ENCODE peak calls at places on chromosomes 13 and 19, in ten cellular contexts. F, Q, R, J, U, K, Z, X, E and W are unnamed samples.

GRCh38 chr13:114131581-114132418 is 623 bp downstream of the RASA3 start:
- DNase-seq in F (no peak), Q (no peak), R (peak), J (no peak), U (no peak), K (no peak), Z (peak), X (no peak), E (no peak), W (peak)

GRCh38 chr13:91767681-91768080 is 369.3 kb downstream of the GPC5 start:
- DNase-seq in F (no peak), Q (no peak), R (no peak), J (no peak), U (no peak), K (no peak), Z (no peak), X (no peak), E (no peak), W (no peak)

GRCh38 chr19:38211206-38211605 is 12.8 kb downstream of the DPF1 start:
- DNase-seq in F (no peak), Q (no peak), R (no peak), J (no peak), U (no peak), K (peak), Z (no peak), X (no peak), E (no peak), W (no peak)

GRCh38 chr19:35673121-35673804 is 6.9 kb downstream of the UPK1A start:
- DNase-seq in F (no peak), Q (no peak), R (peak), J (peak), U (peak), K (peak), Z (peak), X (no peak), E (peak), W (peak)

GRCh38 chr19:13881692-13882418 is 4.9 kb downstream of the NANOS3 start:
- DNase-seq in F (no peak), Q (no peak), R (no peak), J (no peak), U (peak), K (no peak), Z (peak), X (no peak), E (no peak), W (peak)

GRCh38 chr13:30038884-30039283 is 188.5 kb upstream of the UBL3 start:
- DNase-seq in F (no peak), Q (peak), R (peak), J (no peak), U (peak), K (peak), Z (no peak), X (no peak), E (no peak), W (no peak)

GRCh38 chr19:7679017-7679720 is 1.5 kb upstream of the TRAPPC5 start:
- DNase-seq in F (no peak), Q (no peak), R (no peak), J (no peak), U (no peak), K (no peak), Z (peak), X (peak), E (no peak), W (peak)

GRCh38 chr13:107743100-107743499 is 472.2 kb downstream of the LIG4 start:
- DNase-seq in F (no peak), Q (no peak), R (peak), J (no peak), U (peak), K (no peak), Z (no peak), X (peak), E (no peak), W (no peak)

GRCh38 chr13:112713517-112714253 is 23.8 kb downstream of the ATP11A start:
- DNase-seq in F (no peak), Q (peak), R (no peak), J (no peak), U (no peak), K (no peak), Z (no peak), X (no peak), E (no peak), W (no peak)

GRCh38 chr13:93151277-93151676 is 75.3 kb upstream of the GPC6 start:
- DNase-seq in F (no peak), Q (no peak), R (peak), J (no peak), U (peak), K (no peak), Z (no peak), X (peak), E (peak), W (no peak)

GRCh38 chr13:58406545-58406944 is 775.0 kb downstream of the PCDH17 start:
- DNase-seq in F (no peak), Q (no peak), R (no peak), J (no peak), U (no peak), K (no peak), Z (no peak), X (no peak), E (no peak), W (no peak)

GRCh38 chr19:2081873-2082810 is 14.0 kb downstream of the MOB3A start:
- DNase-seq in F (no peak), Q (no peak), R (no peak), J (peak), U (no peak), K (no peak), Z (peak), X (no peak), E (no peak), W (no peak)

GRCh38 chr13:46492946-46493345 is 60.0 kb upstream of the LRCH1 start:
- DNase-seq in F (no peak), Q (no peak), R (peak), J (no peak), U (peak), K (no peak), Z (peak), X (peak), E (peak), W (peak)

GRCh38 chr19:13118424-13119193 is 545 bp downstream of the NACC1 start:
- DNase-seq in F (no peak), Q (peak), R (peak), J (peak), U (peak), K (peak), Z (peak), X (peak), E (peak), W (peak)

GRCh38 chr13:42574435-42575311 is 721 bp downstream of the TNFSF11 start:
- DNase-seq in F (no peak), Q (no peak), R (no peak), J (no peak), U (no peak), K (peak), Z (peak), X (no peak), E (no peak), W (peak)

GRCh38 chr13:72820156-72820897 is 38.4 kb downstream of the PIBF1 start:
- DNase-seq in F (no peak), Q (no peak), R (peak), J (no peak), U (peak), K (no peak), Z (no peak), X (no peak), E (no peak), W (no peak)

GRCh38 chr19:4120933-4121612 is 2.8 kb downstream of the MAP2K2 start:
- DNase-seq in F (no peak), Q (no peak), R (no peak), J (no peak), U (no peak), K (no peak), Z (no peak), X (no peak), E (no peak), W (no peak)

GRCh38 chr19:37718357-37718756 is 1.2 kb downstream of the ZNF607 start:
- DNase-seq in F (no peak), Q (no peak), R (no peak), J (no peak), U (no peak), K (peak), Z (no peak), X (no peak), E (no peak), W (no peak)

GRCh38 chr19:29514525-29515232 is 11.1 kb upstream of the VSTM2B start:
- DNase-seq in F (no peak), Q (no peak), R (no peak), J (no peak), U (no peak), K (no peak), Z (no peak), X (no peak), E (no peak), W (no peak)

GRCh38 chr13:27857271-27857670 is 62.5 kb upstream of the PDX1 start:
- DNase-seq in F (peak), Q (no peak), R (no peak), J (no peak), U (no peak), K (no peak), Z (no peak), X (no peak), E (no peak), W (no peak)

GRCh38 chr13:107351305-107351704 is 783.4 kb upstream of the ARGLU1 start:
- DNase-seq in F (no peak), Q (no peak), R (no peak), J (no peak), U (peak), K (peak), Z (no peak), X (no peak), E (no peak), W (no peak)

GRCh38 chr19:13882841-13883240 is 5.9 kb downstream of the NANOS3 start:
- DNase-seq in F (no peak), Q (no peak), R (no peak), J (no peak), U (no peak), K (no peak), Z (no peak), X (no peak), E (no peak), W (no peak)

GRCh38 chr13:46396341-46396740 is 9.3 kb upstream of the RUBCNL start:
- DNase-seq in F (no peak), Q (no peak), R (no peak), J (no peak), U (no peak), K (no peak), Z (no peak), X (no peak), E (no peak), W (no peak)

GRCh38 chr19:50739841-50740426 is 16.8 kb downstream of the CLEC11A start:
- DNase-seq in F (no peak), Q (no peak), R (no peak), J (no peak), U (no peak), K (peak), Z (no peak), X (no peak), E (no peak), W (no peak)

GRCh38 chr19:44641866-44642265 is 1.8 kb upstream of the PVR start:
- DNase-seq in F (no peak), Q (no peak), R (no peak), J (no peak), U (no peak), K (no peak), Z (no peak), X (no peak), E (no peak), W (no peak)

GRCh38 chr19:12821761-12822160 is 12.6 kb downstream of the RTBDN start:
- DNase-seq in F (no peak), Q (no peak), R (no peak), J (no peak), U (no peak), K (no peak), Z (no peak), X (peak), E (no peak), W (no peak)

GRCh38 chr13:114200673-114201005 is 21.6 kb downstream of the CFAP97D2 start:
- DNase-seq in F (no peak), Q (no peak), R (peak), J (no peak), U (peak), K (no peak), Z (no peak), X (no peak), E (no peak), W (no peak)

GRCh38 chr19:16084067-16084685 is 7.9 kb downstream of the TPM4 start:
- DNase-seq in F (peak), Q (no peak), R (no peak), J (no peak), U (no peak), K (peak), Z (no peak), X (no peak), E (no peak), W (no peak)

DNA sequence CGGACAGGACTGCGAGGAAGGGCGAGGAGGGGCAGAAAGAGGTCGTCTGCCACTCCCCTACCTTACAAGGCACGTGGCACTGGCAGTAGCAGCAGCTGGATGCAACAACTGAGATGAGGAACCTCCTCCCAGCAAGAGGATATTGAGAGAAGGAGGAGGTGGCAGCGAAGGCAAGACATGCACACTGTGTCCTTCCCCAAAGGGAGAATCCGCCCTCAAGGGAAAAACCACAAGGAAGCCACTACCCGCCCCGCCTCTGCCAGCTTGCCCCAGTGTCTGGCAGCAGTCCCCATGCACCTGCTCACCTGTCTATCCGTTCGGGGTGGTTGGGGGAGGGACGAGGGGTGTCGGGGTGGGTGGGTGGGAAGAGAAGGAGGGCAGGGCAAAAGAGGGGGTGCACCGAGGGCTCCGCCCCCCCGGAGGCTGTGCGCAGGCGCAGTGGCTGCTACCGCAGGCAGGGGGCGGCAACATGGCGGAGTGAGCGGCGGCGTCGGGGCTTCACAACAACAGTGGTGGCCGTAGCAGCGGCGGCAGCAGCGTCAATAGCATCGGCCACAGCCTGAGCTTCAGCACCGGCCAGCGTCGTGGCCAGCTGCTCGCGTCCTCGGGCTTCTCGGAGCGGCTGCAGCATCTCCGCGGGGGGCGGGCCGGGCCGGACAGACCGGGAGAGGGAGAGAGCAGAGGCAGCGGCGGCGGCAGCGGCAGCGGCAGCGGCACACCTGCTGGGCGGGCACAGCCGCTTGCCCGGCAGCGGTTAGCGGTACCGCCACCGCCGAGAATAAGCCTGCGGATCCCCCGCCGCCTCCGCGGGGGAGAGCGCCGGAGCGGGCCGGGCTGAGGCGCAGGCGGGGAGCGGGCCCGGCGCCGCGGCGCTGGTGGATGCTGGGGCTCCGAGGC is at the start of gene NBEA:
- DNase-seq in F (peak), Q (peak), R (peak), J (peak), U (peak), K (peak), Z (peak), X (peak), E (peak), W (peak)
- TF ChIP-seq CTCF in F (peak), Q (peak), R (peak), J (no peak), U (no peak), K (peak), Z (no peak), X (no peak), E (no peak), W (no peak)

DNA sequence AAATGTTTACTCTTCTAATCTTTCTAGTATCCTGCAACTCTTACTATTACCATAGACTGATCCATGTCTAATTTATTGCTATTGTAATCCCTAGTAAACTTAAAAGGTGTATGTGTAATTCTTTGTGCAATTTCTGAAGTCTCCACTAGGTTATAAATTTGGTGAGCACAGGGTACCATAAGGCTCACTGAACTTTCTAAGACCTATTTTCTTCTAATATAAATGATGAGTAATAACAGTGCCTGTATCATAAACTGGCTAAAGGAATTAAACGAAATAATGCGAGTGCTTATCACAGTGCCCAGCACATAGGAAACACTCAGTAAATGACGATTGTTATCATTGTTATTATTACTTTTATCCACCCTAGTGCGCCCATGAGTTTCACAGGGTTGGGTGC is 119.1 kb downstream of the KLF12 start:
- DNase-seq in F (no peak), Q (no peak), R (no peak), J (no peak), U (peak), K (no peak), Z (peak), X (peak), E (peak), W (no peak)
- TF ChIP-seq CTCF in F (no peak), Q (no peak), R (peak), J (no peak), U (peak), K (peak), Z (no peak), X (peak), E (peak), W (no peak)

DNA sequence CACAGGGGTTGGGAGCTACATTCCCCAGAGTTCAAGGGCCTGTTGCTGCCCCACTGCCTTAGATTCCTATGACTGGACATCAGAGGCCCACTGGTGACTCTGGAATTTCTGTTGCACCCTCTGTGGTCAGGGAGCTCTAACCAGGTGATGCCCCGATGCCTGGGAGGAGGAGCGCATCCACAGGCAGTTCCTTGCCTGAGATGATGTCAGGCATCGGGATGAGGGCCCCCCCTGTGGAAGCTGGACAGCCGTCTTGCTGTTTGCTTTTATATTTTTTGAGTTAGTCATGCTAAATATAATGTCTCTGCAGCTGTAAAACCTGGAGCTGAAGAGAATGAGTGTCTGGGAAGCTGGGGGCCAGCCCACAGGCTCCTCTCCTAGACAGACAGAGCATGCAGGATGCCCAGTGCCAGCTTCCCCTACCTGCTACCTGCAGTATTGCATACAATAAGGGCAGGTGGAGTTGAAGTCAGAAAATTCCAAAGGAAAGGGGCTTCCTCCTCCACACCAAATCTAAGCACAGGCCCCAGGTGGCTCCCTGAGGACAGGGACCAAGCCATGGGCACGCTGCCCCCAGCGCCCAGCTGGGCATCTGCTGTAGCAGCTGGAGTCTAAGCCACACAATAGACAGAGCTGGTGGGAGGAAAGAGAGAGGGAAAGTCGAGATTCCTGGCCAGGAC is 16.2 kb downstream of the COL4A2 start:
- DNase-seq in F (no peak), Q (peak), R (peak), J (no peak), U (peak), K (peak), Z (no peak), X (peak), E (no peak), W (no peak)
- TF ChIP-seq CTCF in F (no peak), Q (no peak), R (peak), J (no peak), U (peak), K (peak), Z (no peak), X (peak), E (no peak), W (no peak)

DNA sequence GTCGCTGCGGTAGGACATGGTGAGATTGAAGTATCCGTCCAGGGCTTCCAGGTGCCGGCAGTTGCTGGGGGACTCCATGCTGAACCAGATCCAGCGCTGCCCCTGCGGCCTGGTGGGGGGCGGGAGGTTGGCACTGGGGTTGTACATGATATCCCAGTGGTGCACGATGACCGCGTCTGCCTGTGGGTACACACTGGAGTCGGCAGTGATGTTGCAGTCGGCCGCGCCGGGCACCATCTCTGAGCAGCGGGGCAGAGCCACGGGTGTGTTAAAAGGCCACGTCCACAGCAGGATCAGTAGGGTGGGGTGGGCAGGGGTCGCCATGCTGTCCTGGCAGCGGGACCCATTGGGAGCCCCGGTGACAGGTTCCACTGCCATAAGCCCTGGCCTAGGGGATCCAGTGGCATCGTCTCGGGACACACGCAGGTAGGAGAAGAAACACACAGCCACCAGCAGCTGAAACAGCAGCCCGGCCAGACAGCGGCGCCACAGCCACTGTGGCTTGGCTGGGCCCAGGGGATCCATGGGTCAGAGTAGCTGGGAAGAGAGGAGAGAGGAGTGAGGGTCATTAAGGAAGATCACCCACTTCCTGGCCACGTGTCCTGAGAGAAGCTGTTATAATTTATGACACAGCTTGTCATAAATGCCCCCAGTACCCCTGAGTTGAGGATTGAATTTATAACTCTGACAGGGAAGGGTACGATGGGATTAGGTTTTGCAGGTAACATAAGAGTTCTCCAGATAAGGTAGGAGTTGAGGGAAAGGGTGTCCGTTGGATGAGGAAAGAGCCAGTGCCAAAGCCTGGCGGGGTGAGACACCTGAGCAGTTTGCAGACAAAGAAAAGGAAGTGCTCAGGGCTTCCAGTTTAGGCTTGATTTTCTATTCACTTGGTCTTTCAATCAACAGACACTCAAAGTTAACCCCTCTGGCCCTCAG is 2.9 kb downstream of the FUT5 start:
- DNase-seq in F (no peak), Q (no peak), R (no peak), J (no peak), U (no peak), K (no peak), Z (no peak), X (no peak), E (no peak), W (no peak)
- TF ChIP-seq CTCF in F (no peak), Q (no peak), R (no peak), J (no peak), U (no peak), K (no peak), Z (no peak), X (no peak), E (no peak), W (no peak)

GRCh38 chr13:98111168-98112098 is 31.5 kb upstream of the FARP1 start:
- DNase-seq in F (no peak), Q (no peak), R (no peak), J (no peak), U (no peak), K (no peak), Z (no peak), X (no peak), E (no peak), W (no peak)
- TF ChIP-seq CTCF in F (no peak), Q (no peak), R (no peak), J (no peak), U (no peak), K (no peak), Z (no peak), X (no peak), E (no peak), W (no peak)